ENCODE peak calls at places on chromosomes 2 and 18, in eight cellular contexts. X is IMR-90; D is CD8-positive, alpha-beta T cell; S is AG09309; N is fibroblast of pulmonary artery; Z is K562; I is lower leg skin; L is left ventricle myocardium inferior. F is an unnamed sample.
A peak's percentile ranks its signal among the peaks of the same experiment; 100 is the strongest.

GRCh38 chr2:204361738-204362137 is 183.5 kb upstream of the PARD3B start:
- DNase-seq in X (no peak), D (no peak), S (no peak), N (no peak), Z (no peak), I (no peak), L (no peak), F (no peak)

GRCh38 chr2:75787532-75788132 is 76.9 kb upstream of the GCFC2 start:
- DNase-seq in X (peak; percentile 29), D (no peak), S (peak; percentile 2), N (peak; percentile 64), Z (peak; percentile 19), I (no peak), L (no peak), F (peak; percentile 42)

GRCh38 chr18:34880882-34881852 is 160.0 kb upstream of the MAPRE2 start:
- DNase-seq in X (peak; percentile 43), D (no peak), S (no peak), N (peak; percentile 22), Z (no peak), I (no peak), L (no peak), F (peak; percentile 33)

GRCh38 chr2:10339647-10340592 is 37.2 kb downstream of the HPCAL1 start:
- DNase-seq in X (no peak), D (no peak), S (no peak), N (no peak), Z (peak; percentile 31), I (no peak), L (no peak), F (no peak)

GRCh38 chr2:101540518-101540917 is 65.6 kb upstream of the RFX8 start:
- DNase-seq in X (peak; percentile 26), D (no peak), S (peak; percentile 74), N (peak; percentile 67), Z (no peak), I (no peak), L (no peak), F (peak; percentile 83)

GRCh38 chr2:60321816-60322215 is 231.6 kb downstream of the BCL11A start:
- DNase-seq in X (no peak), D (no peak), S (no peak), N (no peak), Z (no peak), I (no peak), L (no peak), F (no peak)

GRCh38 chr2:24828641-24829040 is 35.4 kb downstream of the CENPO start:
- DNase-seq in X (no peak), D (no peak), S (no peak), N (no peak), Z (no peak), I (no peak), L (no peak), F (no peak)

GRCh38 chr18:74689251-74689650 is 91.6 kb downstream of the ZNF407 start:
- DNase-seq in X (peak; percentile 79), D (no peak), S (peak; percentile 32), N (peak; percentile 49), Z (no peak), I (no peak), L (no peak), F (peak; percentile 89)

GRCh38 chr2:170148161-170148560 is 29.8 kb upstream of the MYO3B start:
- DNase-seq in X (peak; percentile 14), D (no peak), S (no peak), N (peak; percentile 24), Z (no peak), I (no peak), L (no peak), F (peak; percentile 57)

GRCh38 chr2:95314964-95315611 is 17.9 kb downstream of the KCNIP3 start:
- DNase-seq in X (peak; percentile 7), D (no peak), S (no peak), N (peak; percentile 13), Z (peak; percentile 44), I (no peak), L (no peak), F (peak; percentile 33)

GRCh38 chr2:236847538-236848263 is 238.0 kb upstream of the COPS8 start:
- DNase-seq in X (no peak), D (no peak), S (no peak), N (no peak), Z (no peak), I (no peak), L (no peak), F (no peak)

GRCh38 chr18:41645600-41646360 is 309.3 kb upstream of the PIK3C3 start:
- DNase-seq in X (no peak), D (no peak), S (no peak), N (no peak), Z (no peak), I (no peak), L (no peak), F (no peak)

GRCh38 chr18:741931-742512 is 29.6 kb upstream of the ENOSF1 start:
- DNase-seq in X (peak; percentile 63), D (no peak), S (peak; percentile 10), N (peak; percentile 77), Z (peak; percentile 58), I (no peak), L (no peak), F (peak; percentile 64)

GRCh38 chr2:236696866-236697265 is 127.2 kb downstream of the ACKR3 start:
- DNase-seq in X (no peak), D (no peak), S (no peak), N (no peak), Z (no peak), I (no peak), L (no peak), F (no peak)

GRCh38 chr2:30790879-30791278 is 16.4 kb downstream of the CAPN13 start:
- DNase-seq in X (no peak), D (no peak), S (no peak), N (no peak), Z (no peak), I (no peak), L (no peak), F (no peak)

GRCh38 chr2:242040681-242041080 is 171.2 kb downstream of the RTP5 start:
- DNase-seq in X (no peak), D (no peak), S (no peak), N (no peak), Z (no peak), I (no peak), L (no peak), F (no peak)

GRCh38 chr2:105798595-105798994 is 53.9 kb downstream of the NCK2 start:
- DNase-seq in X (peak; percentile 23), D (no peak), S (no peak), N (no peak), Z (no peak), I (no peak), L (no peak), F (no peak)

GRCh38 chr2:191714925-191715324 is 37.0 kb downstream of the NABP1 start:
- DNase-seq in X (no peak), D (no peak), S (no peak), N (no peak), Z (no peak), I (no peak), L (no peak), F (no peak)

GRCh38 chr2:204024503-204024902 is 87.9 kb downstream of the ICOS start:
- DNase-seq in X (peak; percentile 20), D (no peak), S (no peak), N (peak; percentile 40), Z (no peak), I (no peak), L (no peak), F (peak; percentile 34)

DNA sequence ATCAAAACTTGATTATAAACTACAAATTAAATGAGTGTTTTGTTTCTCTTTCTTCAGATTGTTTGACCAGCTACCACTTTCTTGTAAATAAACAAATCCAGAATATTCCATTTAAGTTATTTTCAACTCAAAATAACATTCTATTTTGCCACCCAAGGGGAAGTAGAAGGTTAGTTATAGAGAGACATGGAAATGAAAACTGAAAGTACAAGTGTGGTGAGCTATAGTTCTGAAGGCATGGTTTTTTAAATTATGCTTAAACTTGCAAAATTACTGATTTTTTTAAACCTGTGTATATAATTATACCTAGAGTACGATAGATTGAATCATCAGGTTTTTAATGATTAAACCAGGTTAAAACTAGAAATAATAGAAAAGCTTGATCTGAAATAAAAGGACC is 327.5 kb upstream of the PKDCC start:
- DNase-seq in X (no peak), D (no peak), S (no peak), N (no peak), Z (no peak), I (no peak), L (no peak), F (no peak)
- H3K4me3 ChIP-seq in X (no peak overlapping the region), D (no peak overlapping the region), S (no peak overlapping the region), N (no peak overlapping the region), Z (no peak overlapping the region), I (no peak overlapping the region), L (peak overlapping the region; percentile 33), F (no peak overlapping the region)

DNA sequence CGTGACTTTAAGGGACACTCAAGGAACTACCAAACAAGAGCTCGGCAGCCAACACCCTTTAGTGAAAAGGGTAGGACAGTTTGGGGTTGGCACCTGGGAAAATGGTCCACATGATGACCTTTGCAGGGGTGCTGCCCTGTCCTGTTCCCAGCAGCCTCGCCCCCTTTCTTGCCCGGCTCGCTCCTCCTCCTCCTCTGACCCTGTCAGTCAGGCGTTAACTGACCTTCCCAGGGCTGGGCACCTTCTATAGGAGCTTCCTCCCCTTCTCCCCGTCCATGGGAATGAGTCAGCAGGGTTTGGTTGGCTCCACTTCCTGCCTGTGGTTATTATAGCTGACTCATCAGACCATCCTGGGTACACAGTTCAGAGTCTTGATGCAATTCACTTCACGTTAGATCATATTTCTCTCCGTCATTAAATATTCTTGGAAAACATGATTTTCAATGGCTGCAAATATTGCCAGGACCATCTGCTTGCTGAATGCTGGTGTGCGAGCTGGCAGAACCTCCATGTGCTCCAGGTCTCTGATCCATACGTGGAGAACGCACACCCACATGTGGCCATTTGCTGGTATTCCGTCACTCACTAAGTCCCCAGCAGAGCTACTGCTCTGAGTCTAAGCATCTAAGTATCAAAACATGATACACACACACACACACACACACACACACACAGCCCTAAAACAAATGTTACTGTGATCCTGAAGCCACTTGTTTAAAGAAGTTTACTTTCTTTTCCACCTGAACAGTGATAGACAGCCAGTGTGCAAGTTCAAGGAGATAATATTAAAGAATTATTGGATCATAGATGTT is 185.0 kb downstream of the ANAPC1 start:
- DNase-seq in X (peak; percentile 100), D (peak; percentile 12), S (peak; percentile 97), N (peak; percentile 99), Z (peak; percentile 94), I (peak; percentile 85), L (peak; percentile 41), F (peak; percentile 100)
- TF ChIP-seq CTCF in X (peak; percentile 60), D (no peak), S (peak; percentile 50), N (peak; percentile 34), Z (peak; percentile 80), I (no peak), L (no peak), F (peak; percentile 54)

GRCh38 chr18:49963217-49963616 is 149.9 kb upstream of the ACAA2 start:
- DNase-seq in X (no peak), D (no peak), S (no peak), N (no peak), Z (no peak), I (no peak), L (no peak), F (no peak)
- H3K4me3 ChIP-seq in X (no peak overlapping the region), D (no peak overlapping the region), S (no peak overlapping the region), N (no peak overlapping the region), Z (no peak overlapping the region), I (no peak overlapping the region), L (no peak overlapping the region), F (no peak overlapping the region)

DNA sequence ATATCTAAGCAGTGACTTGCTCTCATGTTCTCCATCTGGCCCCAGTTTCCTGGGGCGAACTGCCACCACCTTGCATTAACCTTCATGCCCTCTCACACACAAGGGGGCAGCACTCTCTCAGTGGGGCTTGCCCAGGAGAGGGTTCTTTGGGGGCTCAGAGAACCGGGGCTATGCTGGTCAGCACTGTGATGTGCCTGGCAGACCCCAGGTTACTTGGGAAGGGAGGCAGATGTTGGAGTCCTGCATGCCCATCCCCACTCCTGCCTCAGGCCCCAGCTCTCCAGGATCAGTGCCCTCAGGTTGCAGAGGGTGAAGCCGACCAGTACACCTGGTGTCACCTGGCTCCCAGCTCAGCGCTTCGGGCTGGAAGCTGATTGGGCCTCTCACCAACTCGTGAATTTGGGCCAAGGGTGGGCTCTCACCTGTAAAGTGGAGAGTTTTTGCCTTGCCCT is 396.2 kb upstream of the HS6ST1 start:
- DNase-seq in X (no peak), D (no peak), S (no peak), N (no peak), Z (no peak), I (peak; percentile 10), L (no peak), F (no peak)
- TF ChIP-seq CTCF in X (no peak), D (no peak), S (no peak), N (no peak), Z (peak; percentile 26), I (no peak), L (peak; percentile 28), F (peak; percentile 8)